ENCODE peak calls at places on chromosomes 11 and 22, in four cellular contexts. T is HCT116, S is GM12878, E is H1. O is an unnamed sample.

GRCh38 chr11:66559141-66559861 is 9.1 kb downstream of the CTSF start:
- DNase-seq in T (no peak), S (no peak), E (no peak), O (no peak)

GRCh38 chr11:103546236-103546635 is 437.0 kb downstream of the DYNC2H1 start:
- DNase-seq in T (no peak), S (no peak), E (no peak), O (no peak)

GRCh38 chr11:133713844-133714243 is 131.5 kb downstream of the SPATA19 start:
- DNase-seq in T (no peak), S (no peak), E (no peak), O (no peak)

GRCh38 chr11:3134218-3134621 is 30.9 kb downstream of the OSBPL5 start:
- DNase-seq in T (no peak), S (no peak), E (no peak), O (no peak)

GRCh38 chr11:69270929-69271328 is 23.0 kb upstream of the MYEOV start:
- DNase-seq in T (no peak), S (no peak), E (no peak), O (no peak)

GRCh38 chr11:44899959-44900358 is 50.7 kb downstream of the TP53I11 start:
- DNase-seq in T (peak), S (peak), E (no peak), O (no peak)

GRCh38 chr11:47955356-47955755 is 25.0 kb upstream of the PTPRJ start:
- DNase-seq in T (no peak), S (no peak), E (no peak), O (no peak)

GRCh38 chr11:2891901-2892214 is 6.3 kb upstream of the CDKN1C start:
- DNase-seq in T (no peak), S (no peak), E (no peak), O (no peak)

GRCh38 chr22:30185129-30185528 is 61.4 kb downstream of the LIF start:
- DNase-seq in T (no peak), S (no peak), E (no peak), O (no peak)

GRCh38 chr22:26553056-26553752 is 36.7 kb downstream of the TPST2 start:
- DNase-seq in T (no peak), S (no peak), E (no peak), O (no peak)
- TF ChIP-seq JUND in T (no peak), S (no peak), E (no peak), O (no peak)

GRCh38 chr22:46542011-46542985 is 4.9 kb upstream of the CELSR1 start:
- DNase-seq in T (no peak), S (peak), E (no peak), O (peak)
- TF ChIP-seq JUND in T (no peak), S (no peak), E (no peak), O (no peak)

GRCh38 chr22:45843030-45843429 is 133.9 kb downstream of the WNT7B start:
- DNase-seq in T (no peak), S (no peak), E (no peak), O (no peak)
- TF ChIP-seq JUND in T (no peak), S (no peak), E (no peak), O (no peak)

DNA sequence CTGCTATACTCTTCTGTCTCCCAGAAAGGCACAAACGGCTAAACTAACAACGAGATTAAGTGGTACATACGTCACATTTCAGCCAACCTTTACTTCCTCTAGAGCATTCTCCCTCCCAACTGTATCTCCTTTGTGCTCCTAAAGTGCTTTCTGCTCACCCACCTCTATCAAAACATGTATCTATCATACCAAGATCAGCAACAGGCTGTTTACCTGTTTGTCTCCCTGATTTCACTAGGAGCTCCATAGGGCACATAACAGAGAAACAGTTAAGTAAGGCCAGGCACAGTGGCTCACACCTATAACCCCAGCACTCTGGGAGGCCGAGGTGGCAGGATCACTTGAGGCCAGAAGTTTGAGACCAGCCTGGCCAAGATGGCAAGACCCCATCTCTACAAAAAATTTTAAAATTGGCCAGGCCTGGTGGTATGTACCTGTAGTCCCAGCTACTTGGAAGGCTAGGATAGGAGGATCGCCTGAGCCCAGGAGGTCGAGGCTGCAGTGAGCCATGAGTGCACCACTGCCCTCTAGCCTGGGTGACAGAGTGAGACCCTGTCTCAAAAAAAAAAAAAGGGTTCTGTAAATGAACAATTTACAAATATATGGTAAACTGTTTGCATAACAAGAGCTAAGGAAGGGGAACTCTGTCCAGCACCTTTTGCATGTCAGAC is 2.8 kb downstream of the NDUFC2 start:
- DNase-seq in T (no peak), S (no peak), E (no peak), O (no peak)
- TF ChIP-seq JUND in T (no peak), S (no peak), E (no peak), O (no peak)

DNA sequence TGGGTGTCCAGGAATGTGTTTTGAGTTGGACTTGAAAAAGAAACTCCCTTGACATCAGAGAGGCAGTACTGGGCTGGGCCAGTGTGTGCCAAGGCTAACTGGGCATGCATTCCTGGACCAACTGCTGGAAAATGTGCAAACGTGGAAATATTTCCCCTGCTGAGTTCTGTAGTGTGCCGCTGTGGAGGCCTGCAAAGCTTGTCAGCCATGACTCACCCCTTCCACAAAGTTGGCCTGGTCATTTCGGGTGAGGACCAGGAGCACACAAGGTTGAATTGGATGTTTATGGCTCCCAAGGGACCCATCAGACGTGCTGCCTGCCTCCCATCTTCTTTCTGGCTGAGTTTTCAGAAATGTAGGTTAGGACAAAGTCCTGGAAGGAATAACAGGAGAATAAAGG is 513.1 kb downstream of the MIAT start:
- DNase-seq in T (peak), S (no peak), E (no peak), O (no peak)
- TF ChIP-seq JUND in T (no peak), S (no peak), E (no peak), O (no peak)

GRCh38 chr22:47376322-47376700 is 613.9 kb downstream of the TBC1D22A start:
- DNase-seq in T (no peak), S (no peak), E (no peak), O (no peak)
- TF ChIP-seq JUND in T (no peak), S (no peak), E (no peak), O (no peak)

GRCh38 chr11:61370349-61371005 is 8.3 kb downstream of the TMEM138 start:
- DNase-seq in T (no peak), S (no peak), E (no peak), O (no peak)

GRCh38 chr11:61364012-61364396 is 1.8 kb downstream of the TMEM138 start:
- DNase-seq in T (no peak), S (no peak), E (no peak), O (no peak)

GRCh38 chr11:61367406-61367805 is 5.2 kb downstream of the TMEM138 start:
- DNase-seq in T (no peak), S (no peak), E (no peak), O (no peak)

GRCh38 chr11:61372659-61373058 is 10.5 kb downstream of the TMEM138 start:
- DNase-seq in T (no peak), S (no peak), E (no peak), O (no peak)

GRCh38 chr11:61369372-61370348 is 7.5 kb downstream of the TMEM138 start:
- DNase-seq in T (no peak), S (peak), E (no peak), O (no peak)
- TF ChIP-seq JUND in T (no peak), S (no peak), E (no peak), O (no peak)

GRCh38 chr11:118434123-118434552 is 2.2 kb upstream of the KMT2A start:
- DNase-seq in T (no peak), S (no peak), E (no peak), O (no peak)
- TF ChIP-seq JUND in T (no peak), S (no peak), E (no peak), O (no peak)

GRCh38 chr11:21426931-21427330 is 757.5 kb downstream of the NELL1 start:
- DNase-seq in T (no peak), S (no peak), E (no peak), O (no peak)
- TF ChIP-seq JUND in T (no peak), S (no peak), E (no peak), O (no peak)